ENCODE peak calls at places on chromosomes 13 and 19, in seven cellular contexts. D, G, P, B, N, K and Z are unnamed samples.

GRCh38 chr19:28388988-28389387 is 824.0 kb downstream of the UQCRFS1 start:
- DNase-seq in D (no peak), G (no peak), P (no peak), B (no peak), N (no peak), K (no peak), Z (no peak)

GRCh38 chr19:42512130-42512636 is 16.1 kb downstream of the CEACAM1 start:
- DNase-seq in D (no peak), G (no peak), P (no peak), B (no peak), N (no peak), K (no peak), Z (no peak)

GRCh38 chr13:40660270-40660669 is 6.2 kb downstream of the FOXO1 start:
- DNase-seq in D (peak; percentile 16), G (no peak), P (no peak), B (no peak), N (no peak), K (no peak), Z (no peak)

GRCh38 chr13:25207291-25207690 is 35.2 kb upstream of the AMER2 start:
- DNase-seq in D (no peak), G (no peak), P (no peak), B (no peak), N (no peak), K (no peak), Z (no peak)

GRCh38 chr19:3319643-3320353 is 46.6 kb upstream of the NFIC start:
- DNase-seq in D (no peak), G (no peak), P (no peak), B (no peak), N (no peak), K (no peak), Z (no peak)

GRCh38 chr13:44573790-44574465 is 2.2 kb downstream of the TSC22D1 start:
- DNase-seq in D (peak; percentile 57), G (no peak), P (no peak), B (no peak), N (no peak), K (no peak), Z (peak; percentile 78)

GRCh38 chr13:50129923-50130685 is 114.9 kb downstream of the KCNRG start:
- DNase-seq in D (peak; percentile 63), G (no peak), P (no peak), B (no peak), N (peak; percentile 38), K (peak; percentile 85), Z (peak; percentile 5)

GRCh38 chr19:11345122-11345752 is 831 bp downstream of the TMEM205 start:
- DNase-seq in D (peak; percentile 11), G (no peak), P (no peak), B (no peak), N (no peak), K (no peak), Z (no peak)

GRCh38 chr13:51803018-51803417 is 945 bp downstream of the DHRS12 start:
- DNase-seq in D (no peak), G (no peak), P (peak; percentile 17), B (peak; percentile 69), N (no peak), K (no peak), Z (no peak)

GRCh38 chr13:66430266-66430665 is 799.9 kb downstream of the PCDH9 start:
- DNase-seq in D (peak; percentile 47), G (no peak), P (no peak), B (no peak), N (no peak), K (no peak), Z (peak; percentile 45)

GRCh38 chr19:13622727-13623126 is 116.4 kb upstream of the CACNA1A start:
- DNase-seq in D (no peak), G (no peak), P (no peak), B (no peak), N (no peak), K (peak; percentile 7), Z (no peak)

GRCh38 chr13:19586904-19587634 is 25.7 kb upstream of the TPTE2 start:
- DNase-seq in D (peak; percentile 41), G (peak; percentile 65), P (peak; percentile 52), B (no peak), N (peak; percentile 81), K (no peak), Z (peak; percentile 52)

GRCh38 chr13:95652244-95652764 is 7.8 kb upstream of the DZIP1 start:
- DNase-seq in D (no peak), G (no peak), P (no peak), B (no peak), N (no peak), K (no peak), Z (no peak)

GRCh38 chr13:50410921-50411712 is 395.9 kb downstream of the KCNRG start:
- DNase-seq in D (peak; percentile 71), G (no peak), P (no peak), B (no peak), N (peak; percentile 26), K (no peak), Z (peak; percentile 72)

GRCh38 chr13:20713751-20714150 is 10.3 kb downstream of the IL17D start:
- DNase-seq in D (peak; percentile 56), G (no peak), P (peak; percentile 19), B (no peak), N (no peak), K (peak; percentile 70), Z (peak; percentile 17)

GRCh38 chr19:47143322-47144073 is 12.9 kb downstream of the SAE1 start:
- DNase-seq in D (no peak), G (no peak), P (no peak), B (no peak), N (no peak), K (no peak), Z (no peak)

GRCh38 chr19:16025108-16026101 is 50.9 kb upstream of the TPM4 start:
- DNase-seq in D (peak; percentile 65), G (no peak), P (no peak), B (peak; percentile 36), N (no peak), K (peak; percentile 64), Z (peak; percentile 68)

GRCh38 chr19:38265213-38265861 is 964 bp downstream of the SPINT2 start:
- DNase-seq in D (no peak), G (no peak), P (no peak), B (no peak), N (no peak), K (no peak), Z (peak; percentile 50)